ENCODE peak calls at places on chromosome 17, in ten cellular contexts. One of them, this sample, is unnamed.

GRCh38 chr17:72342061-72342460 is 221.2 kb downstream of the SOX9 start:
- DNase-seq in CD8-positive, alpha-beta memory T cell: no peak
- DNase-seq in HEK293T: no peak
- DNase-seq in AG10803: no peak
- DNase-seq in GM20000: no peak
- DNase-seq in testis: no peak
- DNase-seq in GDM1: no peak
- DNase-seq in activated T-cell treated with anti-CD3 and anti-CD28 coated beads for 1 hour: no peak
- DNase-seq in stimulated activated CD4-positive, alpha-beta T cell treated with anti-CD3 and anti-CD28 coated beads, Interleukin-2, amount 100 ng/mL, for 48 hours: no peak
- DNase-seq in posterior cingulate gyrus: no peak
- DNase-seq in this sample: no peak

GRCh38 chr17:73058022-73058421 is 34.5 kb downstream of the SLC39A11 start:
- DNase-seq in CD8-positive, alpha-beta memory T cell: no peak
- DNase-seq in HEK293T: no peak
- DNase-seq in AG10803: no peak
- DNase-seq in GM20000: no peak
- DNase-seq in testis: no peak
- DNase-seq in GDM1: no peak
- DNase-seq in activated T-cell treated with anti-CD3 and anti-CD28 coated beads for 1 hour: no peak
- DNase-seq in stimulated activated CD4-positive, alpha-beta T cell treated with anti-CD3 and anti-CD28 coated beads, Interleukin-2, amount 100 ng/mL, for 48 hours: no peak
- DNase-seq in posterior cingulate gyrus: no peak
- DNase-seq in this sample: no peak

GRCh38 chr17:49798182-49798581 is 9.7 kb downstream of the KAT7 start:
- DNase-seq in CD8-positive, alpha-beta memory T cell: no peak
- DNase-seq in HEK293T: no peak
- DNase-seq in AG10803: no peak
- DNase-seq in GM20000: no peak
- DNase-seq in testis: no peak
- DNase-seq in GDM1: no peak
- DNase-seq in activated T-cell treated with anti-CD3 and anti-CD28 coated beads for 1 hour: no peak
- DNase-seq in stimulated activated CD4-positive, alpha-beta T cell treated with anti-CD3 and anti-CD28 coated beads, Interleukin-2, amount 100 ng/mL, for 48 hours: no peak
- DNase-seq in posterior cingulate gyrus: no peak
- DNase-seq in this sample: no peak

GRCh38 chr17:65583921-65584603 is 22.6 kb upstream of the AXIN2 start:
- DNase-seq in CD8-positive, alpha-beta memory T cell: no peak
- DNase-seq in HEK293T: no peak
- DNase-seq in AG10803: no peak
- DNase-seq in GM20000: no peak
- DNase-seq in testis: no peak
- DNase-seq in GDM1: no peak
- DNase-seq in activated T-cell treated with anti-CD3 and anti-CD28 coated beads for 1 hour: no peak
- DNase-seq in stimulated activated CD4-positive, alpha-beta T cell treated with anti-CD3 and anti-CD28 coated beads, Interleukin-2, amount 100 ng/mL, for 48 hours: no peak
- DNase-seq in posterior cingulate gyrus: peak; percentile 87
- DNase-seq in this sample: no peak

GRCh38 chr17:72518333-72518732 is 397.5 kb downstream of the SOX9 start:
- DNase-seq in CD8-positive, alpha-beta memory T cell: no peak
- DNase-seq in HEK293T: no peak
- DNase-seq in AG10803: no peak
- DNase-seq in GM20000: no peak
- DNase-seq in testis: no peak
- DNase-seq in GDM1: no peak
- DNase-seq in activated T-cell treated with anti-CD3 and anti-CD28 coated beads for 1 hour: no peak
- DNase-seq in stimulated activated CD4-positive, alpha-beta T cell treated with anti-CD3 and anti-CD28 coated beads, Interleukin-2, amount 100 ng/mL, for 48 hours: no peak
- DNase-seq in posterior cingulate gyrus: no peak
- DNase-seq in this sample: no peak

GRCh38 chr17:72988451-72988850 is 104.0 kb downstream of the SLC39A11 start:
- DNase-seq in CD8-positive, alpha-beta memory T cell: no peak
- DNase-seq in HEK293T: no peak
- DNase-seq in AG10803: no peak
- DNase-seq in GM20000: no peak
- DNase-seq in testis: no peak
- DNase-seq in GDM1: no peak
- DNase-seq in activated T-cell treated with anti-CD3 and anti-CD28 coated beads for 1 hour: no peak
- DNase-seq in stimulated activated CD4-positive, alpha-beta T cell treated with anti-CD3 and anti-CD28 coated beads, Interleukin-2, amount 100 ng/mL, for 48 hours: no peak
- DNase-seq in posterior cingulate gyrus: no peak
- DNase-seq in this sample: no peak

GRCh38 chr17:6456321-6456720 is 12.1 kb downstream of the PIMREG start:
- DNase-seq in CD8-positive, alpha-beta memory T cell: no peak
- DNase-seq in HEK293T: no peak
- DNase-seq in AG10803: no peak
- DNase-seq in GM20000: no peak
- DNase-seq in testis: no peak
- DNase-seq in GDM1: no peak
- DNase-seq in activated T-cell treated with anti-CD3 and anti-CD28 coated beads for 1 hour: no peak
- DNase-seq in stimulated activated CD4-positive, alpha-beta T cell treated with anti-CD3 and anti-CD28 coated beads, Interleukin-2, amount 100 ng/mL, for 48 hours: no peak
- DNase-seq in posterior cingulate gyrus: peak; percentile 65
- DNase-seq in this sample: no peak

GRCh38 chr17:53217311-53217710 is 605.4 kb upstream of the KIF2B start:
- DNase-seq in CD8-positive, alpha-beta memory T cell: no peak
- DNase-seq in HEK293T: no peak
- DNase-seq in AG10803: no peak
- DNase-seq in GM20000: no peak
- DNase-seq in testis: no peak
- DNase-seq in GDM1: no peak
- DNase-seq in activated T-cell treated with anti-CD3 and anti-CD28 coated beads for 1 hour: no peak
- DNase-seq in stimulated activated CD4-positive, alpha-beta T cell treated with anti-CD3 and anti-CD28 coated beads, Interleukin-2, amount 100 ng/mL, for 48 hours: no peak
- DNase-seq in posterior cingulate gyrus: no peak
- DNase-seq in this sample: no peak

GRCh38 chr17:76556759-76557367 is 17.0 kb downstream of the PRCD start:
- DNase-seq in CD8-positive, alpha-beta memory T cell: peak; percentile 64
- DNase-seq in HEK293T: no peak
- DNase-seq in AG10803: peak; percentile 55
- DNase-seq in GM20000: no peak
- DNase-seq in testis: no peak
- DNase-seq in GDM1: no peak
- DNase-seq in activated T-cell treated with anti-CD3 and anti-CD28 coated beads for 1 hour: no peak
- DNase-seq in stimulated activated CD4-positive, alpha-beta T cell treated with anti-CD3 and anti-CD28 coated beads, Interleukin-2, amount 100 ng/mL, for 48 hours: no peak
- DNase-seq in posterior cingulate gyrus: peak; percentile 74
- DNase-seq in this sample: peak; percentile 47

GRCh38 chr17:16872351-16872751 is 99.6 kb downstream of the TNFRSF13B start:
- DNase-seq in CD8-positive, alpha-beta memory T cell: no peak
- DNase-seq in HEK293T: no peak
- DNase-seq in AG10803: peak; percentile 11
- DNase-seq in GM20000: no peak
- DNase-seq in testis: no peak
- DNase-seq in GDM1: no peak
- DNase-seq in activated T-cell treated with anti-CD3 and anti-CD28 coated beads for 1 hour: no peak
- DNase-seq in stimulated activated CD4-positive, alpha-beta T cell treated with anti-CD3 and anti-CD28 coated beads, Interleukin-2, amount 100 ng/mL, for 48 hours: no peak
- DNase-seq in posterior cingulate gyrus: no peak
- DNase-seq in this sample: no peak

GRCh38 chr17:44308320-44308818 is at the start of gene RUNDC3A:
- DNase-seq in CD8-positive, alpha-beta memory T cell: peak; percentile 87
- DNase-seq in HEK293T: peak; percentile 95
- DNase-seq in AG10803: peak; percentile 68
- DNase-seq in GM20000: peak; percentile 92
- DNase-seq in testis: peak; percentile 92
- DNase-seq in GDM1: peak; percentile 80
- DNase-seq in activated T-cell treated with anti-CD3 and anti-CD28 coated beads for 1 hour: peak; percentile 83
- DNase-seq in stimulated activated CD4-positive, alpha-beta T cell treated with anti-CD3 and anti-CD28 coated beads, Interleukin-2, amount 100 ng/mL, for 48 hours: peak; percentile 72
- DNase-seq in posterior cingulate gyrus: peak; percentile 99
- DNase-seq in this sample: peak; percentile 79

GRCh38 chr17:40486513-40487370 is 14.7 kb downstream of the TNS4 start:
- DNase-seq in CD8-positive, alpha-beta memory T cell: no peak
- DNase-seq in HEK293T: no peak
- DNase-seq in AG10803: peak; percentile 90
- DNase-seq in GM20000: no peak
- DNase-seq in testis: no peak
- DNase-seq in GDM1: no peak
- DNase-seq in activated T-cell treated with anti-CD3 and anti-CD28 coated beads for 1 hour: no peak
- DNase-seq in stimulated activated CD4-positive, alpha-beta T cell treated with anti-CD3 and anti-CD28 coated beads, Interleukin-2, amount 100 ng/mL, for 48 hours: no peak
- DNase-seq in posterior cingulate gyrus: peak; percentile 42
- DNase-seq in this sample: peak; percentile 76

GRCh38 chr17:56599566-56599965 is 6.1 kb downstream of the NOG start:
- DNase-seq in CD8-positive, alpha-beta memory T cell: peak; percentile 54
- DNase-seq in HEK293T: no peak
- DNase-seq in AG10803: no peak
- DNase-seq in GM20000: no peak
- DNase-seq in testis: no peak
- DNase-seq in GDM1: no peak
- DNase-seq in activated T-cell treated with anti-CD3 and anti-CD28 coated beads for 1 hour: no peak
- DNase-seq in stimulated activated CD4-positive, alpha-beta T cell treated with anti-CD3 and anti-CD28 coated beads, Interleukin-2, amount 100 ng/mL, for 48 hours: no peak
- DNase-seq in posterior cingulate gyrus: no peak
- DNase-seq in this sample: no peak

GRCh38 chr17:867896-868489 is 85.8 kb downstream of the MRM3 start:
- DNase-seq in CD8-positive, alpha-beta memory T cell: no peak
- DNase-seq in HEK293T: no peak
- DNase-seq in AG10803: no peak
- DNase-seq in GM20000: no peak
- DNase-seq in testis: no peak
- DNase-seq in GDM1: no peak
- DNase-seq in activated T-cell treated with anti-CD3 and anti-CD28 coated beads for 1 hour: no peak
- DNase-seq in stimulated activated CD4-positive, alpha-beta T cell treated with anti-CD3 and anti-CD28 coated beads, Interleukin-2, amount 100 ng/mL, for 48 hours: no peak
- DNase-seq in posterior cingulate gyrus: no peak
- DNase-seq in this sample: peak; percentile 68

GRCh38 chr17:1304962-1305361 is 25.5 kb downstream of the TRARG1 start:
- DNase-seq in CD8-positive, alpha-beta memory T cell: no peak
- DNase-seq in HEK293T: no peak
- DNase-seq in AG10803: no peak
- DNase-seq in GM20000: no peak
- DNase-seq in testis: no peak
- DNase-seq in GDM1: no peak
- DNase-seq in activated T-cell treated with anti-CD3 and anti-CD28 coated beads for 1 hour: no peak
- DNase-seq in stimulated activated CD4-positive, alpha-beta T cell treated with anti-CD3 and anti-CD28 coated beads, Interleukin-2, amount 100 ng/mL, for 48 hours: no peak
- DNase-seq in posterior cingulate gyrus: no peak
- DNase-seq in this sample: no peak